ENCODE peak calls at places on chromosomes 16 and 17, in five cellular contexts. T is stimulated activated CD4-positive, alpha-beta T cell treated with anti-CD3 and anti-CD28 coated beads, Interleukin-4, amount 100 ng/mL, for 4 hours; X is cardiac fibroblast; U is substantia nigra; J is cardiac muscle cell. L is an unnamed sample.

GRCh38 chr17:1727258-1727789 is 2.8 kb downstream of the WDR81 start:
- DNase-seq in T (no peak), X (no peak), U (no peak), J (no peak), L (no peak)

GRCh38 chr16:55971447-55971846 is 96.3 kb upstream of the CES5A start:
- DNase-seq in T (no peak), X (no peak), U (no peak), J (no peak), L (no peak)

GRCh38 chr17:81489012-81489968 is 23.3 kb downstream of the ACTG1 start:
- DNase-seq in T (no peak), X (no peak), U (no peak), J (no peak), L (no peak)

GRCh38 chr17:17719199-17719940 is 38.1 kb downstream of the RAI1 start:
- DNase-seq in T (no peak), X (no peak), U (no peak), J (no peak), L (no peak)

GRCh38 chr17:31679667-31680066 is 179.4 kb downstream of the COPRS start:
- DNase-seq in T (no peak), X (no peak), U (no peak), J (no peak), L (no peak)

GRCh38 chr17:81702934-81703746 is at the start of gene MRPL12:
- DNase-seq in T (peak), X (peak), U (peak), J (peak), L (peak)

GRCh38 chr16:68756250-68757051 is 19.4 kb downstream of the CDH1 start:
- DNase-seq in T (peak), X (peak), U (no peak), J (no peak), L (peak)

GRCh38 chr16:5075637-5076036 is 4.0 kb downstream of the ALG1 start:
- DNase-seq in T (no peak), X (no peak), U (no peak), J (no peak), L (no peak)

GRCh38 chr16:46632778-46633733 is 11.9 kb upstream of the SHCBP1 start:
- DNase-seq in T (no peak), X (no peak), U (no peak), J (peak), L (no peak)

GRCh38 chr16:80027007-80027965 is 426.7 kb upstream of the MAF start:
- DNase-seq in T (peak), X (peak), U (no peak), J (no peak), L (peak)

GRCh38 chr17:76641501-76641900 is 2.1 kb downstream of the ST6GALNAC1 start:
- DNase-seq in T (no peak), X (no peak), U (no peak), J (no peak), L (peak)

GRCh38 chr17:59353106-59353854 is 21.8 kb downstream of the YPEL2 start:
- DNase-seq in T (no peak), X (no peak), U (no peak), J (no peak), L (no peak)